ENCODE peak calls at places on chromosomes 5 and 9, in five cellular contexts. I is foreskin fibroblast, G is psoas muscle, U is fibroblast of lung, C is putamen. A is an unnamed sample.

GRCh38 chr5:132087176-132087575 is 13.6 kb downstream of the CSF2 start:
- DNase-seq in G (no peak), I (no peak), U (no peak), C (no peak), A (no peak)

GRCh38 chr5:176389114-176389768 is 690 bp downstream of the HIGD2A start:
- DNase-seq in C (no peak), G (no peak), I (no peak), U (no peak), A (no peak)

GRCh38 chr5:176172246-176172645 is 66.0 kb upstream of the SIMC1 start:
- DNase-seq in U (no peak), C (no peak), G (no peak), I (no peak), A (no peak)

GRCh38 chr5:71923755-71924154 is 183.5 kb upstream of the MAP1B start:
- DNase-seq in C (no peak), U (no peak), G (no peak), I (no peak), A (no peak)

GRCh38 chr5:78574157-78574673 is 74.4 kb downstream of the LHFPL2 start:
- DNase-seq in C (no peak), G (no peak), U (no peak), I (peak; percentile 54), A (no peak)

GRCh38 chr5:73826301-73826700 is 200.3 kb downstream of the ARHGEF28 start:
- DNase-seq in U (no peak), G (no peak), I (no peak), C (no peak), A (no peak)

GRCh38 chr9:93299418-93300174 is 115.7 kb downstream of the WNK2 start:
- DNase-seq in I (no peak), G (peak; percentile 8), C (no peak), U (no peak), A (no peak)

GRCh38 chr9:131395027-131395744 is 1.3 kb downstream of the PRRC2B start:
- DNase-seq in I (no peak), U (no peak), G (no peak), C (no peak), A (no peak)

GRCh38 chr5:582936-583635 is 29.1 kb upstream of the CEP72 start:
- DNase-seq in U (no peak), C (no peak), I (no peak), G (no peak), A (no peak)

GRCh38 chr5:149212203-149212951 is 59.3 kb upstream of the AFAP1L1 start:
- DNase-seq in I (peak; percentile 99), U (peak; percentile 100), G (no peak), C (no peak), A (peak; percentile 99)

GRCh38 chr9:31314241-31314640 is 1070.2 kb upstream of the ACO1 start:
- DNase-seq in I (no peak), C (no peak), U (no peak), G (no peak), A (no peak)

GRCh38 chr9:76932778-76933177 is 26.9 kb upstream of the PRUNE2 start:
- DNase-seq in U (no peak), G (no peak), I (peak; percentile 64), C (no peak), A (no peak)

GRCh38 chr5:105392122-105392709 is 1829.6 kb upstream of the NUDT12 start:
- DNase-seq in G (no peak), C (no peak), U (no peak), I (no peak), A (no peak)

GRCh38 chr9:100473271-100474081 is 527 bp downstream of the TMEFF1 start:
- DNase-seq in G (peak; percentile 21), U (no peak), I (peak; percentile 12), C (no peak), A (no peak)

GRCh38 chr5:103270581-103270980 is 12.0 kb downstream of the MACIR start:
- DNase-seq in C (no peak), U (no peak), I (no peak), G (no peak), A (no peak)

GRCh38 chr5:172733179-172733973 is 37.6 kb downstream of the DUSP1 start:
- DNase-seq in I (peak; percentile 99), C (no peak), G (peak; percentile 86), U (peak; percentile 94), A (peak; percentile 89)

GRCh38 chr5:167207081-167207480 is 1084.4 kb upstream of the WWC1 start:
- DNase-seq in G (no peak), U (peak; percentile 83), C (no peak), I (peak; percentile 10), A (no peak)

GRCh38 chr9:77307166-77307565 is 129.8 kb downstream of the VPS13A start:
- DNase-seq in U (no peak), C (no peak), I (no peak), G (no peak), A (no peak)

GRCh38 chr9:120291050-120291449 is 288.9 kb downstream of the CDK5RAP2 start:
- DNase-seq in G (no peak), U (no peak), C (no peak), I (no peak), A (no peak)

GRCh38 chr9:88065609-88066008 is 72.7 kb downstream of the SPATA31C2 start:
- DNase-seq in U (no peak), G (no peak), I (no peak), C (no peak), A (no peak)

GRCh38 chr9:35905912-35906679 is at the start of gene HRCT1:
- DNase-seq in U (peak; percentile 98), C (peak; percentile 26), G (peak; percentile 91), I (peak; percentile 95), A (peak; percentile 92)

GRCh38 chr5:171702391-171702790 is 83.2 kb upstream of the SMIM23 start:
- DNase-seq in I (no peak), U (no peak), G (no peak), C (no peak), A (no peak)

GRCh38 chr9:135757356-135757755 is 55.4 kb downstream of the KCNT1 start:
- DNase-seq in C (no peak), G (peak; percentile 62), U (no peak), I (no peak), A (no peak)

GRCh38 chr5:124176692-124177091 is 569.7 kb downstream of the ZNF608 start:
- DNase-seq in I (no peak), C (no peak), G (no peak), U (no peak), A (no peak)

GRCh38 chr5:3181641-3182040 is 414.0 kb upstream of the IRX1 start:
- DNase-seq in C (no peak), G (no peak), U (no peak), I (no peak), A (no peak)

GRCh38 chr5:59615272-59615671 is 278.3 kb downstream of the PDE4D start:
- DNase-seq in I (peak; percentile 33), U (peak; percentile 59), G (no peak), C (no peak), A (no peak)

GRCh38 chr5:2270467-2270866 is 387.7 kb upstream of the IRX4 start:
- DNase-seq in G (no peak), C (no peak), I (no peak), U (no peak), A (no peak)

GRCh38 chr9:82957526-82958379 is 105.2 kb downstream of the RASEF start:
- DNase-seq in U (no peak), C (no peak), G (no peak), I (no peak), A (no peak)

GRCh38 chr5:9283021-9283420 is 262.9 kb downstream of the SEMA5A start:
- DNase-seq in U (no peak), G (no peak), I (no peak), C (no peak), A (no peak)

A was measured in brain microvascular endothelial cell.